ENCODE peak calls at places on chromosomes 2 and 18, in five cellular contexts. S is H9, W is GM23248, R is K562, X is kidney. U is an unnamed sample. For H3K4me1, the result is how much of the 10 kb centered on the place peaks cover.

GRCh38 chr2:98088261-98088660 is 1.3 kb downstream of the VWA3B start:
- DNase-seq in S (no peak), W (no peak), R (no peak), X (no peak), U (no peak)

GRCh38 chr2:193695367-193695766 is 1500.6 kb upstream of the TMEFF2 start:
- DNase-seq in S (no peak), W (peak), R (no peak), X (no peak), U (peak)

GRCh38 chr2:72399879-72400278 is 252.2 kb upstream of the CYP26B1 start:
- DNase-seq in S (no peak), W (no peak), R (no peak), X (no peak), U (no peak)

GRCh38 chr2:238170386-238171071 is 11.8 kb downstream of the ERFE start:
- DNase-seq in S (no peak), W (peak), R (no peak), X (no peak), U (no peak)

GRCh38 chr2:30778611-30779010 is 28.6 kb downstream of the CAPN13 start:
- DNase-seq in S (no peak), W (no peak), R (no peak), X (peak), U (no peak)

GRCh38 chr2:54466880-54467279 is 10.8 kb downstream of the SPTBN1 start:
- DNase-seq in S (no peak), W (peak), R (no peak), X (no peak), U (no peak)

GRCh38 chr2:120352701-120353590 is 7.0 kb downstream of the INHBB start:
- DNase-seq in S (no peak), W (peak), R (no peak), X (peak), U (no peak)

GRCh38 chr18:75783816-75784215 is 356.3 kb upstream of the SMIM21 start:
- DNase-seq in S (no peak), W (no peak), R (no peak), X (no peak), U (no peak)

GRCh38 chr2:235966396-235966795 is 201.8 kb downstream of the GBX2 start:
- DNase-seq in S (peak), W (no peak), R (no peak), X (no peak), U (no peak)

GRCh38 chr2:110105608-110106467 is 9.8 kb downstream of the MALL start:
- DNase-seq in S (no peak), W (peak), R (no peak), X (no peak), U (peak)

GRCh38 chr2:217650229-217650628 is 352.6 kb downstream of the TNS1 start:
- DNase-seq in S (peak), W (no peak), R (no peak), X (no peak), U (no peak)

GRCh38 chr18:30376515-30376914 is 666.0 kb downstream of the DSC3 start:
- DNase-seq in S (peak), W (no peak), R (no peak), X (no peak), U (no peak)

GRCh38 chr2:79985571-79985970 is 319.0 kb downstream of the LRRTM1 start:
- DNase-seq in S (no peak), W (no peak), R (no peak), X (no peak), U (no peak)

GRCh38 chr2:163066085-163066484 is 227.5 kb upstream of the KCNH7 start:
- DNase-seq in S (no peak), W (no peak), R (no peak), X (no peak), U (no peak)

GRCh38 chr18:59767732-59768131 is 70.5 kb upstream of the CCBE1 start:
- DNase-seq in S (no peak), W (peak), R (no peak), X (no peak), U (peak)

GRCh38 chr18:62409821-62410220 is 84.7 kb downstream of the TNFRSF11A start:
- DNase-seq in S (no peak), W (no peak), R (no peak), X (no peak), U (no peak)

GRCh38 chr2:45168731-45169338 is 159.6 kb upstream of the SIX2 start:
- DNase-seq in S (no peak), W (peak), R (no peak), X (no peak), U (peak)

GRCh38 chr18:72830109-72830508 is 37.7 kb downstream of the NETO1 start:
- DNase-seq in S (peak), W (peak), R (no peak), X (no peak), U (peak)

GRCh38 chr2:174328309-174329156 is 6.2 kb upstream of the SP9 start:
- DNase-seq in S (peak), W (peak), R (no peak), X (no peak), U (peak)

DNA sequence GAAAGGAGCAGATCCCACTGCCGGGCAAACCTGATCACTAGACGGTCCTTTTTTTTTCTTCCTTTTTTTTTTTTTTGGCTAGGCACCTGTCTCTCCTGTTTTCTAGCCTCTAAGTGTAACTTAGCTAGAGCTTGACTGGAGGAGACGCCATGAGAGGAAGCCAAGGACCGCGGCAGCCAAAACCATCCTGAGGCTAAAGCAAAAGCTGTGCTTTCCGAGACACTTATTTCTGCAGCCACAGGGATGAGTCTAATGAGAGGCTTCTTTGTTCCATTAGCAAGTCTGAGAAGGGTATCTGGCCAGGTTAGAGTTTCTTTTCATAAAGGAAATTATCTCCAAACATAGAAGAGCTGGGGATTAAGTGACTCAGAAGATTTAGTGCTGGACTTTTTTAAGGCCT is 7.3 kb upstream of the CXCR4 start:
- DNase-seq in S (no peak), W (no peak), R (no peak), X (no peak), U (no peak)
- H3K4me1 ChIP-seq in S (under half), W (under half), R (under half), X (under half), U (under half)

DNA sequence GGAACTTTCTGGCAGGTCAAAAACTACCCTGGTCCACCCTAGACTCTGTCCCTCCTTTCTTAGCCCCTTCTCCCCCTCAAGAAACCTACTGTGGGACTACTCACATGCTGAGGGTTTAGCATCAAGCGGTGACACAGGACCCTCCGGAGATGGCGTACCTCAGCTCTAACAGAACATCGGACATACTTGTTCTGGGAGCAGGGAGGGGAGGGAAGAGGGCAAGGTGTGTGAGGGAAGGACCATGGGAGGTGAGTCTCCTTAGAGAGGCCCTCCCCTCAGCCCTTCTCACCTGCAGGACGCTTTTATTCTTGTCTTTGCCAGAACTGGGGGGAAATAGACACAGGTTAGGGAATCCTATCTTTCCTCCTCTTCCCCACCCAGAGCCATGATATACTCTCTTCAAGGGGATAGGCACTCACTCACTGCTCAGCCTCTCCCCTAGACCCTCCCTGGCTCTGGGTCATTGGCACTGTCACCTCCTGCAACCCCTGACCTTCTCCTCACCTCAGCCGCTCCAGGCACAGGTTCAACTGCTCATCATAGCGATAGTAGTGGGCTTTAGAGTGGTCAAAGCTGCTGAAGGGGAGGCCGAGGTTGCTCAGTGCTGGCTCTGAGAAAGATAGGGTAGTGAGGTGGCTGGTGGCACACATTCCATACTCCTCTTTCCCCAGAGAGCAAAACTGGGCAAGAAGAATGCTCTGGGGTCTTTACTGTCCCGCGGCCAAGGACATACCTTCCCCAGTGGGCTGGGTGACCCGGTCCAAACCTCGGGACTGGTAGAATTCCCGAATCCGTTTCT is 1.8 kb downstream of the PCGF1 start:
- DNase-seq in S (no peak), W (no peak), R (no peak), X (no peak), U (no peak)
- H3K9ac ChIP-seq in S (no peak), W (no peak), R (peak), X (no peak), U (peak)

GRCh38 chr18:58674863-58675472 is 3.7 kb downstream of the MALT1 start:
- DNase-seq in S (no peak), W (peak), R (no peak), X (no peak), U (peak)
- H3K4me1 ChIP-seq in S (under half), W (under half), R (under half), X (under half), U (under half)

DNA sequence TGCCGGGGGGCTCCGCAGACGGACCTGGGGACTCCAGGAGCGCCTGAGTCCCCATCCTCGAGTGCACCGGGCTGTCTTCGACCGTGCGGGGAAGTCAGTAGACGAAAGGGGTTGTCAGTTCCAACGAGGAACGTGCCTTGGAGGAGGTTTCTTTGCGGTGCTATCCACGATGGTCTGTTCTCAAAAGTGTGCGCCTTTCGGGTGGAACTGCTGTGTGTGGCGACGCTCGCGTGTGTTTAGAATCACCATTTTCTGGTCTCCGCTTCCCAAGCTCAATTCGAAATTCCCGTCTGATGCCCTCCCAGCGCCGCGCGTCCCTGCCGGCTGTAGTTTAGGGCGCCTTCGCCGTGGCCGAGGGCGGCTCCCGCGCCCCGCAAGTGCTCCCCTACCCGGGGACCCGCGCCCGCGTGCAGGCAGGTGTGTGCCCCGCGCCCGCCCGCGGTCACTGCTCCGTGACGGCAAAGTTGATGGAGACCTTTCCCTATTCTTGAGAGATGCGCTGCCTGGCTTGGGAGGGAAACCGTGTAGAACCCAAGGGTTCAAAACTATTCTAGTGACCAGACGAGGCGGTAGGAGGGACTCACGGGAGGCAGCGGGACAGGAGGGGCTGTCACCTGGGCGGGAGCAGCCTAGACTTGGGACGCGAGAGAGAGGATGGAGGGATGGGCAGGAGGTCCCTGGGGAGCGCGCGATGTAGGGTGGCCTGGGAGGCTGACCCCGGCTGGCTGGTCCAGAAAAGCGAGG is 959 bp downstream of the DOK6 start:
- DNase-seq in S (peak), W (peak), R (no peak), X (peak), U (peak)
- H3K9ac ChIP-seq in S (no peak), W (peak), R (no peak), X (no peak), U (peak)

DNA sequence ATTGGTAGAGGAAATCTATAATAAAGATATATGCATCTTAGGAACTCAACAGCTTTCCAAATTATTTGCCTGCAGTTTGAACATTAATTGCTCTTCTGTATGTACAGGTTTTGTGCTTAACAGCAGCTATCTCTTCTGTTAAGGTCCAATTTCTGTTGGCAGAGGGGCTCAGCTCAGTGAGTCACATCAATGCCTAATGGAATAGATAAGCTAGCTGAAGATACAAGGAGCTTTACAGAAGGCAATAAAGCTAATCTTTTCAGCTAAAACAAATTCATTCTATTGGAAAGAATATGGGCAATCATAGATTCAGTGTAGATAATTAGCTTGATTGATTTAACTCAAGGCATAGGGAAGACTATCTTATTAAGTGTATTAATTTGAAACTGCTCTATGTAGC is 58.4 kb upstream of the UNC80 start:
- DNase-seq in S (no peak), W (no peak), R (no peak), X (no peak), U (no peak)
- H3K4me1 ChIP-seq in S (under half), W (under half), R (under half), X (under half), U (under half)

GRCh38 chr2:63131196-63131595 is 80.6 kb downstream of the OTX1 start:
- DNase-seq in S (no peak), W (no peak), R (no peak), X (no peak), U (no peak)
- H3K9ac ChIP-seq in S (no peak), W (no peak), R (no peak), X (no peak), U (no peak)

GRCh38 chr2:28403388-28403956 is 10.8 kb downstream of the FOSL2 start:
- DNase-seq in S (no peak), W (no peak), R (no peak), X (no peak), U (no peak)

GRCh38 chr2:28406276-28407096 is 13.8 kb downstream of the FOSL2 start:
- DNase-seq in S (no peak), W (peak), R (peak), X (peak), U (no peak)

GRCh38 chr2:28405537-28405936 is 12.9 kb downstream of the FOSL2 start:
- DNase-seq in S (no peak), W (no peak), R (no peak), X (no peak), U (no peak)

GRCh38 chr2:28401948-28402550 is 9.4 kb downstream of the FOSL2 start:
- DNase-seq in S (no peak), W (no peak), R (no peak), X (no peak), U (no peak)

DNA sequence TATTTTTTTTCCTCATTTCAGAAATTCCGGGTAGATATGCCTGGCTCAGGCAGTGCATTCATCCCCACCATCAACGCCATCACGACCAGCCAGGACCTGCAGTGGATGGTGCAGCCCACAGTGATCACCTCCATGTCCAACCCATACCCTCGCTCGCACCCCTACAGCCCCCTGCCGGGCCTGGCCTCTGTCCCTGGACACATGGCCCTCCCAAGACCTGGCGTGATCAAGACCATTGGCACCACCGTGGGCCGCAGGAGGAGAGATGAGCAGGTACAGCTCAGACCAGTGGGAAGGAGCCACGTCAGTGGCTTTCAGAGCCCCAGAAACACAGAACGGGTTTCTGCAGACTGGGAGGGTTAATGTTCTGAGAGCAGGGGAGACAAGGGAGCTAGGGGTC is 11.4 kb downstream of the FOSL2 start:
- DNase-seq in S (no peak), W (no peak), R (no peak), X (no peak), U (no peak)
- H3K4me1 ChIP-seq in S (under half), W (half or more), R (under half), X (under half), U (half or more)